ENCODE peak calls at places on chromosomes 16 and 17, in seven cellular contexts. One of them, this sample, is unnamed.

GRCh38 chr17:42613699-42614295 is 4.3 kb downstream of the TUBG1 start:
- DNase-seq in heart left ventricle: no peak
- DNase-seq in AG09309: no peak
- DNase-seq in body of pancreas: no peak
- DNase-seq in prostate gland: no peak
- DNase-seq in AG04450: no peak
- DNase-seq in mesothelial cell of epicardium: no peak
- DNase-seq in this sample: no peak

GRCh38 chr16:46885960-46886763 is 2.0 kb downstream of the GPT2 start:
- DNase-seq in heart left ventricle: no peak
- DNase-seq in AG09309: no peak
- DNase-seq in body of pancreas: peak
- DNase-seq in prostate gland: peak
- DNase-seq in AG04450: peak
- DNase-seq in mesothelial cell of epicardium: no peak
- DNase-seq in this sample: no peak

GRCh38 chr16:89796104-89796503 is 20.3 kb downstream of the FANCA start:
- DNase-seq in heart left ventricle: no peak
- DNase-seq in AG09309: no peak
- DNase-seq in body of pancreas: no peak
- DNase-seq in prostate gland: no peak
- DNase-seq in AG04450: no peak
- DNase-seq in mesothelial cell of epicardium: no peak
- DNase-seq in this sample: no peak

GRCh38 chr17:40121191-40121885 is 433 bp upstream of the MSL1 start:
- DNase-seq in heart left ventricle: peak
- DNase-seq in AG09309: no peak
- DNase-seq in body of pancreas: no peak
- DNase-seq in prostate gland: no peak
- DNase-seq in AG04450: no peak
- DNase-seq in mesothelial cell of epicardium: peak
- DNase-seq in this sample: peak

GRCh38 chr17:78252111-78252634 is 20.7 kb downstream of the TMEM235 start:
- DNase-seq in heart left ventricle: peak
- DNase-seq in AG09309: no peak
- DNase-seq in body of pancreas: no peak
- DNase-seq in prostate gland: no peak
- DNase-seq in AG04450: no peak
- DNase-seq in mesothelial cell of epicardium: no peak
- DNase-seq in this sample: no peak

GRCh38 chr17:79038545-79039135 is 14.7 kb downstream of the C1QTNF1 start:
- DNase-seq in heart left ventricle: no peak
- DNase-seq in AG09309: peak
- DNase-seq in body of pancreas: no peak
- DNase-seq in prostate gland: no peak
- DNase-seq in AG04450: peak
- DNase-seq in mesothelial cell of epicardium: no peak
- DNase-seq in this sample: no peak

GRCh38 chr17:65088621-65089385 is 32.3 kb upstream of the GNA13 start:
- DNase-seq in heart left ventricle: no peak
- DNase-seq in AG09309: no peak
- DNase-seq in body of pancreas: no peak
- DNase-seq in prostate gland: no peak
- DNase-seq in AG04450: no peak
- DNase-seq in mesothelial cell of epicardium: no peak
- DNase-seq in this sample: no peak

GRCh38 chr17:30586818-30587595 is 109.8 kb downstream of the GOSR1 start:
- DNase-seq in heart left ventricle: no peak
- DNase-seq in AG09309: peak
- DNase-seq in body of pancreas: no peak
- DNase-seq in prostate gland: no peak
- DNase-seq in AG04450: no peak
- DNase-seq in mesothelial cell of epicardium: no peak
- DNase-seq in this sample: no peak

GRCh38 chr17:43822566-43823190 is 10.3 kb downstream of the MPP3 start:
- DNase-seq in heart left ventricle: no peak
- DNase-seq in AG09309: no peak
- DNase-seq in body of pancreas: no peak
- DNase-seq in prostate gland: no peak
- DNase-seq in AG04450: no peak
- DNase-seq in mesothelial cell of epicardium: no peak
- DNase-seq in this sample: no peak

GRCh38 chr16:2480948-2481347 is 6.0 kb downstream of the TBC1D24 start:
- DNase-seq in heart left ventricle: no peak
- DNase-seq in AG09309: no peak
- DNase-seq in body of pancreas: peak
- DNase-seq in prostate gland: no peak
- DNase-seq in AG04450: no peak
- DNase-seq in mesothelial cell of epicardium: no peak
- DNase-seq in this sample: no peak

GRCh38 chr17:33992113-33992512 is 263.0 kb upstream of the CCL2 start:
- DNase-seq in heart left ventricle: no peak
- DNase-seq in AG09309: no peak
- DNase-seq in body of pancreas: no peak
- DNase-seq in prostate gland: no peak
- DNase-seq in AG04450: no peak
- DNase-seq in mesothelial cell of epicardium: no peak
- DNase-seq in this sample: no peak

GRCh38 chr17:38667099-38667786 is 7.5 kb downstream of the EPOP start:
- DNase-seq in heart left ventricle: peak
- DNase-seq in AG09309: peak
- DNase-seq in body of pancreas: peak
- DNase-seq in prostate gland: peak
- DNase-seq in AG04450: peak
- DNase-seq in mesothelial cell of epicardium: peak
- DNase-seq in this sample: no peak

GRCh38 chr16:76345093-76345735 is 68.0 kb downstream of the CNTNAP4 start:
- DNase-seq in heart left ventricle: no peak
- DNase-seq in AG09309: peak
- DNase-seq in body of pancreas: no peak
- DNase-seq in prostate gland: no peak
- DNase-seq in AG04450: no peak
- DNase-seq in mesothelial cell of epicardium: no peak
- DNase-seq in this sample: no peak

GRCh38 chr16:3725291-3725690 is 8.0 kb upstream of the TRAP1 start:
- DNase-seq in heart left ventricle: no peak
- DNase-seq in AG09309: no peak
- DNase-seq in body of pancreas: no peak
- DNase-seq in prostate gland: no peak
- DNase-seq in AG04450: no peak
- DNase-seq in mesothelial cell of epicardium: no peak
- DNase-seq in this sample: no peak

GRCh38 chr17:61399131-61400057 is at the start of gene TBX2:
- DNase-seq in heart left ventricle: peak
- DNase-seq in AG09309: peak
- DNase-seq in body of pancreas: peak
- DNase-seq in prostate gland: no peak
- DNase-seq in AG04450: peak
- DNase-seq in mesothelial cell of epicardium: peak
- DNase-seq in this sample: peak

GRCh38 chr16:54067317-54068065 is 219.1 kb downstream of the IRX3 start:
- DNase-seq in heart left ventricle: no peak
- DNase-seq in AG09309: no peak
- DNase-seq in body of pancreas: no peak
- DNase-seq in prostate gland: no peak
- DNase-seq in AG04450: no peak
- DNase-seq in mesothelial cell of epicardium: no peak
- DNase-seq in this sample: no peak

GRCh38 chr17:29579866-29580771 is 9.3 kb downstream of the GIT1 start:
- DNase-seq in heart left ventricle: peak
- DNase-seq in AG09309: peak
- DNase-seq in body of pancreas: peak
- DNase-seq in prostate gland: peak
- DNase-seq in AG04450: no peak
- DNase-seq in mesothelial cell of epicardium: peak
- DNase-seq in this sample: peak

GRCh38 chr16:15639061-15639568 is 3.8 kb downstream of the MARF1 start:
- DNase-seq in heart left ventricle: no peak
- DNase-seq in AG09309: no peak
- DNase-seq in body of pancreas: no peak
- DNase-seq in prostate gland: no peak
- DNase-seq in AG04450: no peak
- DNase-seq in mesothelial cell of epicardium: no peak
- DNase-seq in this sample: no peak

GRCh38 chr16:59878479-59878878 is 1144.4 kb upstream of the GOT2 start:
- DNase-seq in heart left ventricle: no peak
- DNase-seq in AG09309: no peak
- DNase-seq in body of pancreas: no peak
- DNase-seq in prostate gland: no peak
- DNase-seq in AG04450: no peak
- DNase-seq in mesothelial cell of epicardium: no peak
- DNase-seq in this sample: no peak

GRCh38 chr16:67959520-67959919 is 8.9 kb downstream of the SLC12A4 start:
- DNase-seq in heart left ventricle: peak
- DNase-seq in AG09309: no peak
- DNase-seq in body of pancreas: no peak
- DNase-seq in prostate gland: no peak
- DNase-seq in AG04450: no peak
- DNase-seq in mesothelial cell of epicardium: no peak
- DNase-seq in this sample: no peak

GRCh38 chr17:42894283-42895184 is 6.1 kb upstream of the G6PC1 start:
- DNase-seq in heart left ventricle: no peak
- DNase-seq in AG09309: no peak
- DNase-seq in body of pancreas: peak
- DNase-seq in prostate gland: no peak
- DNase-seq in AG04450: no peak
- DNase-seq in mesothelial cell of epicardium: no peak
- DNase-seq in this sample: no peak

GRCh38 chr17:70447588-70447987 is 278.3 kb downstream of the KCNJ2 start:
- DNase-seq in heart left ventricle: no peak
- DNase-seq in AG09309: no peak
- DNase-seq in body of pancreas: no peak
- DNase-seq in prostate gland: no peak
- DNase-seq in AG04450: no peak
- DNase-seq in mesothelial cell of epicardium: no peak
- DNase-seq in this sample: no peak

GRCh38 chr16:85753559-85753958 is 2.7 kb upstream of the C16orf74 start:
- DNase-seq in heart left ventricle: no peak
- DNase-seq in AG09309: no peak
- DNase-seq in body of pancreas: peak
- DNase-seq in prostate gland: peak
- DNase-seq in AG04450: no peak
- DNase-seq in mesothelial cell of epicardium: no peak
- DNase-seq in this sample: no peak

DNA sequence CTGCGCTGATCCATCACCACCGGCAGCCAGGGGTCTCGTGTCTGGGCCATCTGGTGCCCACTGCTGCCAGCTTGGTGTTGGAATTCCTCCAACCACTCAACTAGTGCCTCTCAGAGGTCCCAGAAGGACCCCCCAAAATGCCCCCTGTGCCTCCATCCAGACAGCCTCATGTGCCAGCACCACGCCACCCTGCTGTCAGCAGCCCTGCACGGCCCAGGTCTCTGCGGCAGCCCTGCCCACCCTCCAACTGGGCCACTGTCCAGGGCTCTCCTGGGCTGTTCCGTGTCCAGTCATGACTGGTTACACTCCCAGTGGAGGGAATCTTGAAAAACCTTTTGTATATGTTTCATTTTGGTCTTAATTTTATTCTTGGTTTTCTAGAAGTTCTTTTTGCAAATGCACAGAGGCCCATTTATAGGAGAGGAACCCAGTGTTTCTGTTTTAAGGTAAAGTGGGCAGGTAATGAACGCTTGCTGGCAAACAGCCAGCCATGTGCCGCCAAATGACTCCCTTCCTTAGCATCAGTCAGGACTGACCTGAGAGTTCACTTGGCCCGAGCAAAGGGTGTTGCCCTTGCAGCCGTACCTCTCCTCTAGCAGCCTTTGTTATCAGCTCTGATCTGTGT is 34.6 kb downstream of the GRIN2C start:
- DNase-seq in heart left ventricle: no peak
- DNase-seq in AG09309: no peak
- DNase-seq in body of pancreas: no peak
- DNase-seq in prostate gland: no peak
- DNase-seq in AG04450: no peak
- DNase-seq in mesothelial cell of epicardium: no peak
- DNase-seq in this sample: no peak
- TF ChIP-seq CTCF in heart left ventricle: no peak
- TF ChIP-seq CTCF in AG09309: no peak
- TF ChIP-seq CTCF in body of pancreas: no peak
- TF ChIP-seq CTCF in prostate gland: no peak
- TF ChIP-seq CTCF in AG04450: no peak
- TF ChIP-seq CTCF in mesothelial cell of epicardium: no peak
- TF ChIP-seq CTCF in this sample: no peak

DNA sequence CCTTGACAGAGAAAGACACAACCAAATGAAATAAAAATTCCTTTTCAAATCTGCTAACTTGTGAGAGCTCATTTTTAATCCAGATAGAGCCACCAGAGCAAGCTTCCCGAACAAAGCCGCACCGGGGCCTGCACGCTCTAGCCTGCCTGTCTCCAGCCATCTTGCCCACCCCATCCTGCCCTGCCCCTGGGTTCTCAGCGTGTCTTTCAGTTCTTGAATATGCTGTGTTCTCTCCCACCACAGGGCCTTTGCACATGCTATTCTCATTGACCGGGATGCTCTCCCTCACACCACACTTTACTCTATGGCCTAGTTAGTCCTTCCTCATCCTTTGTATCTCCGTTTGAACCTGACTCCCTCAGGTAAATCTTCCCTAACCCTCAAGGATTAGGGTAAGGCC is 14.7 kb downstream of the SMIM5 start:
- DNase-seq in heart left ventricle: no peak
- DNase-seq in AG09309: no peak
- DNase-seq in body of pancreas: no peak
- DNase-seq in prostate gland: no peak
- DNase-seq in AG04450: no peak
- DNase-seq in mesothelial cell of epicardium: no peak
- DNase-seq in this sample: no peak
- TF ChIP-seq CTCF in heart left ventricle: no peak
- TF ChIP-seq CTCF in AG09309: no peak
- TF ChIP-seq CTCF in body of pancreas: no peak
- TF ChIP-seq CTCF in prostate gland: no peak
- TF ChIP-seq CTCF in AG04450: no peak
- TF ChIP-seq CTCF in mesothelial cell of epicardium: no peak
- TF ChIP-seq CTCF in this sample: no peak

DNA sequence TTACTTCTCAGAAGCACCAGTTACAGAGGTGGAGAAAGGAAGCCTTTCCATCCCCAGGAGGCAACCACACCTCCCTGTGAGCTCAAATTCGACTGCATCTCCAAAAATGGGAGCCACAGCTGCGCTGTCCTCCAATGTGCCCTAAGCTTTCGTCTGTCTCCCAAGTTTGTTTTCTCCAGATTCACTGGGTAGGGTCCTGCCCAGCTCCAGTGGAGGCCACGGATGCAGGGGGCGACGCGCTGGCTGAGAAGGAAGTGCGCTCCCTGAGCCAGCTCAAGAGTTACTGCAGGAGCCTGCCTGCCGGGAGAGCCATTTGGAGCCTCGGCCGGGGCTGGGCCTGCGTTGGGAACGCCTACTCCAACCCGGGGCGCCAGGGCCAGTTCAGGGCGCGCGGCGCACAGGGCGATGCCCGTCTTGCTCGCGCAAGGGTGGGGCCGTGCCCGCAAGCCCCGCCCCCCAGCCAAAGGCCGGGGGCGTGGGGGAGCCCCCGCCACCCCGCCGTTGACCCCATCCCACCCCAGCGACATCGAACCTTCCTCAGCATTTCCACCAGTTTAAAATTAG is 19.5 kb downstream of the SIAH1 start:
- DNase-seq in heart left ventricle: peak
- DNase-seq in AG09309: peak
- DNase-seq in body of pancreas: peak
- DNase-seq in prostate gland: peak
- DNase-seq in AG04450: no peak
- DNase-seq in mesothelial cell of epicardium: peak
- DNase-seq in this sample: peak
- TF ChIP-seq CTCF in heart left ventricle: peak
- TF ChIP-seq CTCF in AG09309: no peak
- TF ChIP-seq CTCF in body of pancreas: no peak
- TF ChIP-seq CTCF in prostate gland: no peak
- TF ChIP-seq CTCF in AG04450: peak
- TF ChIP-seq CTCF in mesothelial cell of epicardium: no peak
- TF ChIP-seq CTCF in this sample: peak

GRCh38 chr17:53092072-53092471 is 730.7 kb upstream of the KIF2B start:
- DNase-seq in heart left ventricle: no peak
- DNase-seq in AG09309: no peak
- DNase-seq in body of pancreas: no peak
- DNase-seq in prostate gland: no peak
- DNase-seq in AG04450: no peak
- DNase-seq in mesothelial cell of epicardium: no peak
- DNase-seq in this sample: no peak
- TF ChIP-seq CTCF in heart left ventricle: no peak
- TF ChIP-seq CTCF in AG09309: no peak
- TF ChIP-seq CTCF in body of pancreas: no peak
- TF ChIP-seq CTCF in prostate gland: no peak
- TF ChIP-seq CTCF in AG04450: no peak
- TF ChIP-seq CTCF in mesothelial cell of epicardium: no peak
- TF ChIP-seq CTCF in this sample: no peak

This sample was measured in osteocyte.